ENCODE peak calls at places on chromosomes 6 and 20, in nine cellular contexts. B is endothelial cell, G is colonic mucosa, W is PC-3, A is HCT116, L is type B pancreatic cell, E is fibroblast of mammary gland, X is lung, N is ovary. Z is an unnamed sample.

GRCh38 chr6:54291738-54292137 is 16.5 kb upstream of the TINAG start:
- DNase-seq in B (no peak), G (no peak), W (peak; percentile 66), A (no peak), L (no peak), E (peak; percentile 91), X (no peak), N (no peak), Z (no peak)

GRCh38 chr20:21534453-21534852 is 20.6 kb upstream of the NKX2-2 start:
- DNase-seq in B (no peak), G (no peak), W (no peak), A (no peak), L (no peak), E (no peak), X (peak; percentile 54), N (no peak), Z (no peak)

GRCh38 chr20:17885544-17885943 is 83.0 kb downstream of the SNX5 start:
- DNase-seq in B (no peak), G (peak; percentile 64), W (no peak), A (no peak), L (no peak), E (no peak), X (no peak), N (no peak), Z (no peak)

GRCh38 chr6:135054238-135054574 is 416 bp downstream of the HBS1L start:
- DNase-seq in B (no peak), G (no peak), W (peak; percentile 2), A (no peak), L (no peak), E (no peak), X (no peak), N (no peak), Z (no peak)

GRCh38 chr20:21184810-21185209 is 58.9 kb downstream of the KIZ start:
- DNase-seq in B (no peak), G (no peak), W (peak; percentile 93), A (no peak), L (no peak), E (peak; percentile 46), X (no peak), N (peak; percentile 19), Z (no peak)

GRCh38 chr20:54139188-54139587 is 34.6 kb downstream of the CYP24A1 start:
- DNase-seq in B (no peak), G (no peak), W (peak; percentile 64), A (peak; percentile 80), L (no peak), E (peak; percentile 37), X (no peak), N (no peak), Z (no peak)

GRCh38 chr6:142822882-142823578 is 121.9 kb downstream of the HIVEP2 start:
- DNase-seq in B (peak; percentile 39), G (no peak), W (no peak), A (no peak), L (no peak), E (no peak), X (no peak), N (no peak), Z (peak; percentile 72)

GRCh38 chr6:131116755-131117360 is 18.4 kb upstream of the AKAP7 start:
- DNase-seq in B (peak; percentile 15), G (peak; percentile 34), W (peak; percentile 76), A (peak; percentile 41), L (no peak), E (peak; percentile 68), X (no peak), N (no peak), Z (no peak)

GRCh38 chr6:27478706-27479318 is 5.9 kb upstream of the ZNF184 start:
- DNase-seq in B (peak; percentile 73), G (peak; percentile 95), W (peak; percentile 93), A (peak; percentile 73), L (peak; percentile 85), E (peak; percentile 94), X (peak; percentile 90), N (peak; percentile 92), Z (peak; percentile 84)

GRCh38 chr6:56407883-56408282 is 160.5 kb upstream of the COL21A1 start:
- DNase-seq in B (no peak), G (no peak), W (no peak), A (no peak), L (no peak), E (no peak), X (no peak), N (no peak), Z (no peak)

GRCh38 chr20:22491188-22491500 is 93.2 kb downstream of the FOXA2 start:
- DNase-seq in B (no peak), G (no peak), W (no peak), A (no peak), L (no peak), E (no peak), X (no peak), N (no peak), Z (no peak)

GRCh38 chr6:142323377-142323776 is 21.6 kb downstream of the ADGRG6 start:
- DNase-seq in B (no peak), G (peak; percentile 32), W (peak; percentile 98), A (no peak), L (no peak), E (no peak), X (no peak), N (no peak), Z (no peak)

GRCh38 chr6:142903806-142904205 is 41.2 kb downstream of the HIVEP2 start:
- DNase-seq in B (no peak), G (no peak), W (peak; percentile 30), A (no peak), L (no peak), E (peak; percentile 53), X (no peak), N (no peak), Z (no peak)

GRCh38 chr20:10427060-10427692 is 6.8 kb downstream of the MKKS start:
- DNase-seq in B (peak; percentile 41), G (peak; percentile 50), W (peak; percentile 67), A (no peak), L (no peak), E (peak; percentile 75), X (no peak), N (peak; percentile 49), Z (peak; percentile 70)

GRCh38 chr6:34150766-34151165 is 4.9 kb upstream of the GRM4 start:
- DNase-seq in B (no peak), G (no peak), W (no peak), A (no peak), L (no peak), E (no peak), X (no peak), N (no peak), Z (no peak)

DNA sequence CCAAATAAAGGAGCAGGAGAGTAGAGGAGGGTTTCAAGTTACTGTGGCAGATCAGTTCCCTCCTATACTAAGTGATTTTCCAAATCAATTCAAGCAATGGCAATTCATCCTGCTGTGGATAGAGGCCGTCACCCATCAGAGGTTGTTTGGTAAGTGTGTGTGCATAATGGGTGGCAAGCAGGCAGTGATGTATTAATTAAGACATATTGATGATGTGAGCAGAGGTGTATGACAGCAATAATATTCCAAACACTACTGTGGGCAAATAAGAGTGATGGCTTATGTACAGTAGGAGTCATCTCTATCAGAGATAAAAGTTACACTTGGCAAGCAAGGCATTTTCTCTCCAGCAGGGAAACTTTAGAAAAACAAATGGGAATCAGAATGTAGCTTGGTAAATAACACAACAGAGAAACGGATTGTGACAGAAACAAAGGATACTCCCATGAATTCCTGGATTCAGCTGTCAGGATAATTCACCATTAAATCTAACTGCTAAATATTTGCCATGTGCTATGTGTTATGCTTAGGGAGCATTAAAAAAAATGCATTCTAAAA is 196.3 kb downstream of the KHDC1L start:
- DNase-seq in B (no peak), G (no peak), W (peak; percentile 50), A (no peak), L (no peak), E (no peak), X (no peak), N (no peak), Z (no peak)
- TF ChIP-seq CTCF in B (no peak), G (no peak), W (no peak), A (no peak), L (no peak), E (no peak), X (no peak), N (no peak), Z (no peak)

DNA sequence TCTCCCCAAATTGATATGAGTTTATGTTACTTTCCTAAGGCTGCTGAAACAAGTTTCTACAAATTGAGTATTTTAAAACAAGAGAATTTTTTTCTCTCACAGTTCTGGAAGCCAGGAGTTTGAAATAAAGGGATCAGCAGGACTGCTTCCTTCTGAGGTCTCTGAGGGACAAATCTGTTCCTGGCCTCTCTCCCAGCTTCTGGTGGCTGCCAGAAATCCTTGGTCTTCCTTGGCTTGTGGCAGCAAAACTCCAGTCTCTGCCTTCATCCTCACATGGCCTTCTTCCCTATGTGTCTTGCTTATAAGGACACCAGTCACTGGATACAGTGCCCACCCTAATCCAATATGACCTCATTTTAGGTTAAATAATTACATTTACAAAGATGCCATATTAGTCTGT is 136.1 kb downstream of the TFAP2A start:
- DNase-seq in B (no peak), G (no peak), W (no peak), A (no peak), L (no peak), E (no peak), X (no peak), N (no peak), Z (no peak)
- TF ChIP-seq CTCF in B (no peak), G (no peak), W (no peak), A (no peak), L (no peak), E (no peak), X (no peak), N (no peak), Z (no peak)

GRCh38 chr20:56995635-56996075 is 270.8 kb downstream of the BMP7 start:
- DNase-seq in B (peak; percentile 71), G (no peak), W (peak; percentile 72), A (peak; percentile 29), L (no peak), E (peak; percentile 2), X (no peak), N (no peak), Z (peak; percentile 75)
- TF ChIP-seq CTCF in B (peak; percentile 79), G (peak; percentile 38), W (peak; percentile 93), A (peak; percentile 81), L (peak; percentile 82), E (peak; percentile 42), X (no peak), N (no peak), Z (peak; percentile 84)

DNA sequence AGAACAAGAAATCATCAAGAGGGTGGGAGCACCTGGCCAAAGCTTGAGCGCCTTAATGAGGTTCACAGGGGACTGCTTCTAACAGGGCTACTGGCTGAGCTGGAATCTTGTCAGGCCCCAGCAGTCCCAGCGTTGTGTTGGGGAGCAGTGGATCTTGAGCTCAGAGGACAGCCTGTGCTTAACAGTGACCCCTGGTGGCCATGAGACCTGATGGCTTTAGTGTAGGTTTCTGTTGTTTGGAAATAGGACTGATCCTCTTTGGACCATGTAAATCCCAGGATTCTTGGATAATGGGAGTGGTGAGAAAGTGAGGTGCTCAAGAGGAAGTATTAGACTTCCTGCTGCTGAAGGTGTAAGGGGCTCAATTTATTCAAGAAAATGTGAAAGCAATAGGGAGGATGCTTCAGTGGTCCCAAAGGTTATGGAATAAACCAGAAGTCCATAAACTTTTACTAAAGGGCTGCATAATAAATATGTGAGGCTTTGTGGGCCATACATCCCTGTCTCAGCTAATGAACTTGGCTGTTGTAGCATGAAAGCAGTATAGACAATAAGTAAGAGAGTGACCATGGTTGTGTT is 216.2 kb downstream of the NFATC2 start:
- DNase-seq in B (peak; percentile 39), G (peak; percentile 24), W (no peak), A (peak; percentile 54), L (no peak), E (peak; percentile 75), X (no peak), N (no peak), Z (peak; percentile 46)
- TF ChIP-seq CTCF in B (peak; percentile 41), G (peak; percentile 32), W (peak; percentile 77), A (peak; percentile 73), L (peak; percentile 82), E (peak; percentile 73), X (no peak), N (no peak), Z (no peak)

Z was measured in glutamatergic neuron.